ENCODE peak calls at places on chromosome 9, in five cellular contexts. F is HFFc6, M is breast epithelium, E is ELF-1, N is AG08395. P is an unnamed sample.

GRCh38 chr9:18233776-18234445 is 240.0 kb upstream of the ADAMTSL1 start:
- DNase-seq in N (no peak), M (no peak), E (no peak), F (no peak), P (no peak)

GRCh38 chr9:85516976-85517637 is 224.6 kb downstream of the AGTPBP1 start:
- DNase-seq in F (no peak), N (no peak), E (no peak), M (no peak), P (no peak)

GRCh38 chr9:133563286-133564213 is 29.0 kb downstream of the ADAMTSL2 start:
- DNase-seq in M (no peak), N (peak), E (peak), F (no peak), P (no peak)

GRCh38 chr9:137880976-137881530 is 3.5 kb downstream of the CACNA1B start:
- DNase-seq in E (no peak), N (no peak), F (no peak), M (no peak), P (no peak)

GRCh38 chr9:133344979-133345378 is 3.0 kb downstream of the MED22 start:
- DNase-seq in M (no peak), N (no peak), E (no peak), F (no peak), P (no peak)

GRCh38 chr9:80004687-80005086 is 432.9 kb downstream of the TLE4 start:
- DNase-seq in E (no peak), M (no peak), N (no peak), F (no peak), P (no peak)

GRCh38 chr9:137176302-137177182 is 4.7 kb upstream of the TMEM210 start:
- DNase-seq in N (peak), E (peak), M (no peak), F (no peak), P (no peak)

GRCh38 chr9:98971915-98972223 is 28.2 kb downstream of the COL15A1 start:
- DNase-seq in E (no peak), F (no peak), N (no peak), M (no peak), P (no peak)

GRCh38 chr9:136714096-136714875 is 1.9 kb downstream of the DIPK1B start:
- DNase-seq in E (peak), M (no peak), F (no peak), N (no peak), P (no peak)

GRCh38 chr9:124215551-124215910 is 42.2 kb upstream of the NEK6 start:
- DNase-seq in F (no peak), N (no peak), E (no peak), M (peak), P (no peak)

GRCh38 chr9:114317665-114318357 is 5.1 kb upstream of the ORM1 start:
- DNase-seq in E (no peak), N (peak), M (no peak), F (peak), P (no peak)

GRCh38 chr9:34536685-34537084 is 13.9 kb upstream of the ENHO start:
- DNase-seq in F (no peak), N (no peak), E (no peak), M (no peak), P (no peak)

GRCh38 chr9:82101475-82101874 is 112.9 kb downstream of the SPATA31D1 start:
- DNase-seq in F (no peak), N (no peak), M (no peak), E (peak), P (no peak)

GRCh38 chr9:116482740-116483139 is 204.4 kb upstream of the TRIM32 start:
- DNase-seq in N (no peak), F (no peak), E (peak), M (no peak), P (no peak)

GRCh38 chr9:92600742-92601261 is 65.0 kb upstream of the ECM2 start:
- DNase-seq in E (peak), N (peak), F (peak), M (no peak), P (no peak)

GRCh38 chr9:92360083-92360482 is 34.3 kb downstream of the CENPP start:
- DNase-seq in E (no peak), M (no peak), N (no peak), F (no peak), P (no peak)

GRCh38 chr9:27227192-27227591 is 69.8 kb downstream of the EQTN start:
- DNase-seq in F (peak), E (no peak), M (no peak), N (no peak), P (no peak)

GRCh38 chr9:1042466-1042865 is 7.7 kb upstream of the DMRT2 start:
- DNase-seq in E (peak), F (no peak), N (no peak), M (no peak), P (no peak)

GRCh38 chr9:125829743-125830142 is 82.6 kb downstream of the PBX3 start:
- DNase-seq in M (no peak), N (peak), E (no peak), F (no peak), P (no peak)

P was measured in tibial nerve.